ENCODE peak calls at places on chromosome 18, in seven cellular contexts. C, D, J, L, Q, U and A are unnamed samples.

GRCh38 chr18:3692691-3693090 is 242.7 kb downstream of the TGIF1 start:
- DNase-seq in C (no peak), D (no peak), J (no peak), L (no peak), Q (no peak), U (no peak), A (no peak)

GRCh38 chr18:6565336-6566081 is 150.8 kb upstream of the L3MBTL4 start:
- DNase-seq in C (no peak), D (no peak), J (no peak), L (no peak), Q (no peak), U (no peak), A (no peak)

GRCh38 chr18:79577451-79578395 is 101.9 kb upstream of the CTDP1 start:
- DNase-seq in C (peak), D (no peak), J (peak), L (no peak), Q (peak), U (no peak), A (no peak)

GRCh38 chr18:45166341-45167108 is 448.8 kb upstream of the SLC14A2 start:
- DNase-seq in C (no peak), D (no peak), J (peak), L (peak), Q (peak), U (no peak), A (peak)

GRCh38 chr18:45691816-45692179 is 32.2 kb upstream of the SLC14A1 start:
- DNase-seq in C (no peak), D (no peak), J (no peak), L (no peak), Q (no peak), U (no peak), A (no peak)

GRCh38 chr18:79690586-79691482 is 11.2 kb downstream of the CTDP1 start:
- DNase-seq in C (no peak), D (no peak), J (peak), L (no peak), Q (no peak), U (no peak), A (no peak)

GRCh38 chr18:78293940-78294401 is 685.6 kb upstream of the SALL3 start:
- DNase-seq in C (no peak), D (no peak), J (no peak), L (no peak), Q (no peak), U (no peak), A (no peak)

GRCh38 chr18:24677011-24677410 is 216.6 kb downstream of the HRH4 start:
- DNase-seq in C (no peak), D (no peak), J (no peak), L (no peak), Q (peak), U (no peak), A (no peak)

GRCh38 chr18:36309436-36310391 is 12.2 kb downstream of the FHOD3 start:
- DNase-seq in C (no peak), D (no peak), J (no peak), L (peak), Q (peak), U (peak), A (peak)

GRCh38 chr18:76495435-76496199 is 575 bp upstream of the ZNF516 start:
- DNase-seq in C (peak), D (peak), J (peak), L (peak), Q (peak), U (peak), A (no peak)

GRCh38 chr18:55862693-55863485 is 274.9 kb upstream of the TCF4 start:
- DNase-seq in C (no peak), D (no peak), J (no peak), L (no peak), Q (no peak), U (no peak), A (no peak)
- H3K4me3 ChIP-seq in C (no peak), D (no peak), J (no peak), L (no peak), Q (no peak), U (no peak), A (peak)

GRCh38 chr18:47719096-47719780 is 211.2 kb downstream of the SMAD2 start:
- DNase-seq in C (no peak), D (no peak), J (no peak), L (no peak), Q (no peak), U (no peak), A (no peak)
- TF ChIP-seq CTCF in C (no peak), D (no peak), J (no peak), L (no peak), Q (no peak), U (no peak), A (no peak)

DNA sequence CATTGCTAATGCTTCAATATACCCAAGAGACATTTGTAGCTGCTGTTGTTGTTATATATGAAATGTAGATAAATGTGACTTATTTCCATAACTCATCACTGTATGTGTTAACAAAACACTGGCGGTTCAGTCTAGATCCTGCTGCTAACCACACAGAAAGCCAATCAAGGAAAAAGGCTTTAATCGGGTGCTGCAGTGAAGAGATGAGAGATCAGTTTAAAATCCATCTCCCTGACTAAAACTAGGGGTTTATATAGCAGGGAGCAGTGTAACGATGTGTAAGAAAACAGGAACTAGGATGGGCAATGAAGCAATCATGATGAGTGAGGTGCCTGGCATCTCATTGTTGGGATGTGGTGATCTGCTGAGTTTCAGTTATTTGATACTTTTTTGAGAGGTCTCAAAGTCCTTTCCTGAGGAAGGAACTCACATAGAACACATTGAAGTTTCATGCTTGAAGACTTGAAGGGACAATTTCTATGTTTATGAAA is 677.7 kb upstream of the CDH7 start:
- DNase-seq in C (no peak), D (no peak), J (no peak), L (no peak), Q (no peak), U (no peak), A (no peak)
- H3K4me3 ChIP-seq in C (no peak), D (no peak), J (no peak), L (no peak), Q (no peak), U (no peak), A (no peak)

GRCh38 chr18:73136134-73136533 is 268.3 kb upstream of the NETO1 start:
- DNase-seq in C (no peak), D (no peak), J (no peak), L (peak), Q (peak), U (peak), A (no peak)
- TF ChIP-seq CTCF in C (peak), D (no peak), J (no peak), L (peak), Q (no peak), U (no peak), A (peak)

DNA sequence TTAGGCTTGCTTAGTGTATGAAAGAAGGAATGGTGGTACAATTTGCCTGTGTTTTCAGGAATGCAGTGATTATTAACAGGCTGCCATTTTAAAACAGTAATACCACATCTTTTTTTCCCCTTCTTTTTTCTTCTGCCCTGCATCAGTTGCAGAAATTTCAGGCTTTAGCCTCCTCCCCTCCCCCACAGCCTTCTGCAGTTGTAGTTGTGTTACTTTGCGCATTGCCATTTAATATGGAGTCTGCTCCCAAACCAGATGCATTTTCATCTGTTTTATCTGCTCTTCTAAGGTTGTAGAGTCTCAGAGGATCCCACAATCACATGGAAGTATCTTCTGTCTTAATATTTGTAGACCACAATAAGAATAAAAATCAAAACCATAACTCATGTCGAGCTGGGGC is 3.8 kb downstream of the ASXL3 start:
- DNase-seq in C (no peak), D (no peak), J (no peak), L (no peak), Q (no peak), U (peak), A (no peak)
- H3K4me3 ChIP-seq in C (no peak), D (no peak), J (no peak), L (no peak), Q (no peak), U (peak), A (no peak)

GRCh38 chr18:37578886-37579513 is 13.4 kb upstream of the CELF4 start:
- DNase-seq in C (no peak), D (no peak), J (no peak), L (peak), Q (no peak), U (peak), A (no peak)
- TF ChIP-seq CTCF in C (peak), D (no peak), J (no peak), L (peak), Q (peak), U (peak), A (peak)

GRCh38 chr18:54222922-54223567 is 1.4 kb downstream of the MBD2 start:
- DNase-seq in C (no peak), D (peak), J (peak), L (no peak), Q (no peak), U (no peak), A (no peak)

GRCh38 chr18:54217624-54218023 is 6.8 kb downstream of the MBD2 start:
- DNase-seq in C (no peak), D (no peak), J (no peak), L (no peak), Q (no peak), U (no peak), A (no peak)

GRCh38 chr18:54215069-54215468 is 9.4 kb downstream of the MBD2 start:
- DNase-seq in C (no peak), D (no peak), J (no peak), L (peak), Q (peak), U (no peak), A (no peak)

GRCh38 chr18:54220406-54220805 is 4.1 kb downstream of the MBD2 start:
- DNase-seq in C (no peak), D (no peak), J (no peak), L (no peak), Q (no peak), U (no peak), A (no peak)

GRCh38 chr18:54218299-54218698 is 6.2 kb downstream of the MBD2 start:
- DNase-seq in C (no peak), D (no peak), J (no peak), L (no peak), Q (no peak), U (no peak), A (no peak)
- H3K4me3 ChIP-seq in C (no peak), D (no peak), J (no peak), L (no peak), Q (no peak), U (no peak), A (no peak)

GRCh38 chr18:2218101-2218500 is 353.2 kb downstream of the METTL4 start:
- DNase-seq in C (no peak), D (no peak), J (no peak), L (no peak), Q (no peak), U (no peak), A (no peak)

GRCh38 chr18:2222270-2223185 is 348.8 kb downstream of the METTL4 start:
- DNase-seq in C (no peak), D (no peak), J (peak), L (no peak), Q (peak), U (peak), A (no peak)

GRCh38 chr18:2223394-2223793 is 347.9 kb downstream of the METTL4 start:
- DNase-seq in C (no peak), D (no peak), J (no peak), L (peak), Q (peak), U (peak), A (no peak)

DNA sequence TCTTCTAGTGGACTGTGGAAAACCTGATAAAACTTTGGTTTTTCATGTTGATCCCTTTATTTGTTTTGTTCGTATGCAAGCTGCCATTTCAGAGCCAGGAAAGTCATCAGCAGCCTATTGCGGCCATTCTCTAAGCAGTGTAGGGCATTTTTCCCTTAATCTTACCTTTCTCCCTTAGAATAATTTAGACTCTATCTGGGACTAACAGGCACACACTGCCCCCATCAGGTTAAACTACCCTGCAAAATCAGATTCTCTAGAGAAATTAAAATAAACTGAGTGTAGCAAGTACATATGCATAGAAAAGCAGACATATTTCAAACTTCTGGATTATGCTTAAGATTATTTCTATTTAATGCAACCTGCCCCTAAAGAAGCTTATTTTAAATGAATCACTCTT is 347.4 kb downstream of the METTL4 start:
- DNase-seq in C (no peak), D (no peak), J (no peak), L (peak), Q (peak), U (peak), A (no peak)
- TF ChIP-seq CTCF in C (peak), D (no peak), J (peak), L (peak), Q (peak), U (peak), A (peak)

GRCh38 chr18:63132819-63133200 is 186.8 kb downstream of the BCL2 start:
- DNase-seq in C (no peak), D (no peak), J (no peak), L (no peak), Q (no peak), U (no peak), A (no peak)

GRCh38 chr18:63131106-63131943 is 188.2 kb downstream of the BCL2 start:
- DNase-seq in C (no peak), D (peak), J (peak), L (peak), Q (peak), U (peak), A (peak)

GRCh38 chr18:63130176-63130575 is 189.4 kb downstream of the BCL2 start:
- DNase-seq in C (no peak), D (no peak), J (no peak), L (no peak), Q (no peak), U (no peak), A (no peak)

GRCh38 chr18:63135101-63135500 is 184.5 kb downstream of the BCL2 start:
- DNase-seq in C (no peak), D (no peak), J (no peak), L (no peak), Q (no peak), U (no peak), A (no peak)

DNA sequence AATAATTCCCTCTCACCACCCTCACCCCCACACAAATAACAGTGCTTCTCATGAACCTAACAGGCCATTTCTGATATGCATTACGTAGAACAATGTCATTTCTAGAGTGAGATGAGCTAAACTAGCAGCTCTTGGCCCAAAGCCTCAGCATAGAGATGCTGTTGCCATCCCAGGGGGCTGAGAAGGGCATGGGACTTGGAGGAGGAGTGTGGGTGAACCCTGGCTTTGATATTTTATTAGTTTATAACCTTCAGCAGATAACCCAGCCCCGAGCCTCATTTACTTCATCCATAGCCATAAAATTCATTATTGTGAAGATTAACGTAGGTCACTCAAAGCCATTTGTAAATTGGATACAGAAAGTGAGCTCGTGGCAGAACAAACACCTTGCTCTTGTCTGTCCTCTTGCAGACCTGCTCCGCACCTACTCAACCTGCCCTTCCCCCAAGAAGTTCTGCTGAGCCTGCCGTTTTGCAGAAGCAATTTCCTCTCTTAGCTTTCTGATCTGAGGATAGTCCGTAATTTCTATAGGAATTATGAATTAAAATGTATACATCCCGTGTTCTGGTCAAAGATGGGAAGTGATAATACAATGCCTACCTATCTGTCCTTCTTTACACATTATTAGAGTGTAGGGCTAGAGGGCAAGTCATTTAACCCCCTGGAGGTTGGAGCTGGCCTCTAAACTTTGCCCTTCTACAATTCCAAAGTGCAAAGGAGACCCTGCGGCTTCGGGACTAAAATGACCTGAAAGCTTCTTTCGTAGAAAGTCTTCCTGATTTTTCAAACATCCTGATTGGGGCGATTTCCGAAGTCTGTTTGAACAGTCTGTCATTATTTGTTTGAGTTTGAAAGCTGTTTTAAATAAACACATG is 187.4 kb downstream of the BCL2 start:
- DNase-seq in C (no peak), D (no peak), J (no peak), L (no peak), Q (no peak), U (no peak), A (no peak)
- H3K4me3 ChIP-seq in C (no peak), D (no peak), J (peak), L (no peak), Q (no peak), U (no peak), A (no peak)

GRCh38 chr18:48896875-48897511 is 53.8 kb downstream of the SMAD7 start:
- DNase-seq in C (peak), D (no peak), J (peak), L (no peak), Q (peak), U (peak), A (no peak)
- TF ChIP-seq CTCF in C (no peak), D (no peak), J (no peak), L (peak), Q (no peak), U (peak), A (no peak)